ENCODE peak calls at places on chromosomes 1 and 21, in ten cellular contexts. A is nephron progenitor cell; H is HCT116; W is NCI-H510A treated with DMSO at 0.1 percent for 48 hours; Q is T-helper 1 cell; X is cerebellar nuclear complex; J is NCI-H69; O is GM12865; G is H7; V is naive thymus-derived CD4-positive, alpha-beta T cell. E is an unnamed sample.

GRCh38 chr21:40568756-40569155 is 278.2 kb downstream of the DSCAM start:
- DNase-seq in A (no peak), H (no peak), W (no peak), Q (no peak), X (no peak), J (peak; percentile 69), O (no peak), G (no peak), V (no peak), E (no peak)

GRCh38 chr1:211688421-211688820 is 13.0 kb upstream of the NEK2 start:
- DNase-seq in A (no peak), H (no peak), W (no peak), Q (no peak), X (no peak), J (no peak), O (no peak), G (no peak), V (no peak), E (no peak)

GRCh38 chr1:237911911-237912310 is 21.2 kb upstream of the ZP4 start:
- DNase-seq in A (no peak), H (no peak), W (no peak), Q (no peak), X (no peak), J (no peak), O (no peak), G (no peak), V (no peak), E (no peak)

GRCh38 chr21:39774252-39774651 is 29.3 kb downstream of the IGSF5 start:
- DNase-seq in A (no peak), H (no peak), W (no peak), Q (no peak), X (no peak), J (no peak), O (no peak), G (no peak), V (no peak), E (no peak)

GRCh38 chr1:16960560-16961296 is 19.7 kb downstream of the MFAP2 start:
- DNase-seq in A (peak; percentile 93), H (peak; percentile 72), W (peak; percentile 79), Q (peak; percentile 55), X (no peak), J (peak; percentile 84), O (peak; percentile 78), G (peak; percentile 95), V (peak; percentile 73), E (peak; percentile 68)

GRCh38 chr1:56773341-56774066 is 45.7 kb downstream of the FYB2 start:
- DNase-seq in A (no peak), H (no peak), W (peak; percentile 62), Q (no peak), X (no peak), J (no peak), O (no peak), G (no peak), V (no peak), E (no peak)

GRCh38 chr21:39088831-39089380 is 94.3 kb downstream of the PSMG1 start:
- DNase-seq in A (no peak), H (no peak), W (no peak), Q (no peak), X (no peak), J (peak; percentile 16), O (no peak), G (no peak), V (no peak), E (no peak)

GRCh38 chr1:31183927-31184554 is 55.6 kb downstream of the NKAIN1 start:
- DNase-seq in A (peak; percentile 74), H (peak; percentile 27), W (peak; percentile 8), Q (no peak), X (no peak), J (peak; percentile 60), O (peak; percentile 56), G (peak; percentile 82), V (no peak), E (no peak)

GRCh38 chr1:107140703-107141490 is at the start of gene NTNG1:
- DNase-seq in A (peak; percentile 51), H (no peak), W (no peak), Q (peak; percentile 9), X (no peak), J (peak; percentile 72), O (peak; percentile 13), G (peak; percentile 68), V (no peak), E (no peak)

GRCh38 chr1:206506803-206507394 is 432 bp upstream of the RASSF5 start:
- DNase-seq in A (peak; percentile 38), H (no peak), W (no peak), Q (no peak), X (no peak), J (no peak), O (peak; percentile 46), G (no peak), V (peak; percentile 12), E (no peak)

GRCh38 chr1:63928197-63929105 is 154.6 kb downstream of the ROR1 start:
- DNase-seq in A (no peak), H (no peak), W (no peak), Q (no peak), X (no peak), J (peak; percentile 19), O (no peak), G (no peak), V (no peak), E (no peak)

E was measured in activated T-helper 9 cell treated with anti-CD3 and anti-CD28 coated beads, Interleukin-2, amount 50 U/mL, for 16 hours.